ENCODE peak calls at places on chromosomes 12 and 14, in four cellular contexts. N, C, Q and Y are unnamed samples.

GRCh38 chr12:124921200-124922008 is 7.0 kb upstream of the UBC start:
- DNase-seq in N (peak; percentile 78), Q (peak; percentile 96), C (peak; percentile 84), Y (peak; percentile 87)

GRCh38 chr14:62301076-62301475 is 538.9 kb downstream of the SNAPC1 start:
- DNase-seq in C (no peak), N (no peak), Q (no peak), Y (no peak)

GRCh38 chr12:78540621-78541336 is 323.8 kb upstream of the SYT1 start:
- DNase-seq in C (no peak), N (no peak), Q (no peak), Y (no peak)

GRCh38 chr12:55720894-55721444 is 776 bp downstream of the RDH5 start:
- DNase-seq in Q (no peak), C (no peak), N (peak; percentile 96), Y (no peak)

GRCh38 chr14:92728781-92729364 is 19.6 kb downstream of the LGMN start:
- DNase-seq in C (no peak), N (no peak), Q (no peak), Y (no peak)

GRCh38 chr12:89542912-89543592 is 17.2 kb upstream of the POC1B start:
- DNase-seq in N (peak; percentile 69), C (peak; percentile 68), Q (peak; percentile 79), Y (peak; percentile 40)

GRCh38 chr14:45686771-45687170 is 433.8 kb upstream of the MIS18BP1 start:
- DNase-seq in Q (no peak), N (no peak), C (no peak), Y (no peak)

GRCh38 chr12:74317078-74317581 is 220.5 kb upstream of the ATXN7L3B start:
- DNase-seq in C (no peak), Q (peak; percentile 4), N (no peak), Y (no peak)

GRCh38 chr12:81668475-81668874 is 90.7 kb downstream of the PPFIA2 start:
- DNase-seq in Q (no peak), C (no peak), N (no peak), Y (no peak)

DNA sequence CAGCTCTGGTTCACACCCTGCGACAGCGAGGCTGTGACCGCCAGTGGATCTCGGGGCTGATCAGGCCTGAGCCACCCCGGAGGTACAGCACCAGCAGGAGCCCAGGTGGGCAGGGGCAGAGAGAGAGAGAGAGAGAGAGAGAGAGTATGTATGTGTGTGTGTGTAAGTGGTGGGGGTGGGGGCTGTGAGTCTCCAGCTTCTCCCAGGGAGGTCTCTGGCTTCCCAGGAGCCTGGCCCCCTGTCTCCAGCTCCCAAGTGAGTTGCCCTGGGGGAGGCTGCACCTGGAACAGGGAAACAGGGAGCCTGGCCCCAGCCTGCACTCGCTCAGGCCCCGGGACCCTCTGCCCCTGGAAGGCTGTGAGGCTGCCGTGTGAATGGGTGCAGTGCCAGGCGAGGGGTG is 2.0 kb downstream of the C14orf180 start:
- DNase-seq in N (no peak), Q (no peak), C (no peak), Y (no peak)
- H3K4me1 ChIP-seq in N (no peaks in the 10 kb centered on the region), Q (no peaks in the 10 kb centered on the region), C (no peaks in the 10 kb centered on the region), Y (no peaks in the 10 kb centered on the region)

DNA sequence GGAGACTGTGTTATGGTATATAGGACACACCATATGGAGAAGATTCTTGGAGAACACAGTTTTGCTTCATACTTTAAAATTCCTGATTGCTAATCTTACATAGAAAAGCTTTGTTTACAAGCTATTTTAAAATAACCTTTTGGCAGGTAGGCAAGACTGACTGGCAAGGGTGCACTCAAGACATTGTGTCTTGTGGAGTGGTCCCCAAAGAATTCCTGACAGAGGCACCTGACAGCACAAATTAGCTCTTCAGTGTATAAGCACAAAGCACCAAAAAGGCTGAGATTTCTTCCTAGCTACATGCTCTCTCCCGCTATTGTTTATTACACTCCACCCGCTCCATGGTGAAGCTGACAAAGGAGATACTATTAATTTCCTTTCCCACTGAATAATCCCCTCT is 139.3 kb downstream of the MON2 start:
- DNase-seq in C (no peak), N (no peak), Q (no peak), Y (no peak)
- H3K4me3 ChIP-seq in C (no peak overlapping the region), N (no peak overlapping the region), Q (no peak overlapping the region), Y (no peak overlapping the region)

GRCh38 chr12:11797317-11797913 is 147.9 kb downstream of the ETV6 start:
- DNase-seq in Q (no peak), N (no peak), C (no peak), Y (no peak)
- H3K4me1 ChIP-seq in Q (peaks cover 31% of the 10 kb centered on the region), N (no peaks in the 10 kb centered on the region), C (peaks cover 15% of the 10 kb centered on the region), Y (no peaks in the 10 kb centered on the region)

GRCh38 chr12:104292872-104293794 is 10.4 kb upstream of the EID3 start:
- DNase-seq in C (no peak), N (no peak), Q (no peak), Y (no peak)
- H3K4me3 ChIP-seq in C (no peak overlapping the region), N (no peak overlapping the region), Q (no peak overlapping the region), Y (no peak overlapping the region)

GRCh38 chr12:93939641-93940040 is 208.7 kb upstream of the PLXNC1 start:
- DNase-seq in C (no peak), Q (no peak), N (no peak), Y (no peak)

GRCh38 chr12:93944196-93944595 is 204.2 kb upstream of the PLXNC1 start:
- DNase-seq in N (no peak), Q (no peak), C (no peak), Y (no peak)

GRCh38 chr12:93946542-93947150 is 201.7 kb upstream of the PLXNC1 start:
- DNase-seq in N (no peak), C (no peak), Q (no peak), Y (no peak)

GRCh38 chr12:93947486-93947885 is 200.9 kb upstream of the PLXNC1 start:
- DNase-seq in Q (no peak), C (no peak), N (no peak), Y (no peak)

DNA sequence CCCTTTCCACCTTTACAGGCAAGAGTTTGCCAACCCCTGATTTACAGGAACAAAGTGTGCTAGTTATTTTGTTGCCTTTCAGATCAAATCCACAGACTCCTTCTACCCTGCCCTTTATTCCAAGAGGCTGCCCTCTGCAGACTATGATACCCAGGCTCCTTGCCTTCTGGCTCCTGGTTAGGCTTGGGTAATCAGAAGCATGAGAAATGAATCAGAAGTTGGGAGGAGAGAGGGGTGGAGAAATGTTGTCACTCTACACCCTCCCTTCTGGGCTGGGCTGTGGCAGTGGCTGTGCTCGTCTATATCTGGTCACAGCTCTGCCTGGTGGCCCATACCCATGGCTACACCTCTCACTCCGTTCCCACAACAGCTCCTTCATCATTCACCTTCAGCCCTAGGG is 204.6 kb upstream of the PLXNC1 start:
- DNase-seq in C (no peak), Q (no peak), N (peak; percentile 79), Y (no peak)
- H3K4me1 ChIP-seq in C (no peaks in the 10 kb centered on the region), Q (no peaks in the 10 kb centered on the region), N (no peaks in the 10 kb centered on the region), Y (no peaks in the 10 kb centered on the region)

DNA sequence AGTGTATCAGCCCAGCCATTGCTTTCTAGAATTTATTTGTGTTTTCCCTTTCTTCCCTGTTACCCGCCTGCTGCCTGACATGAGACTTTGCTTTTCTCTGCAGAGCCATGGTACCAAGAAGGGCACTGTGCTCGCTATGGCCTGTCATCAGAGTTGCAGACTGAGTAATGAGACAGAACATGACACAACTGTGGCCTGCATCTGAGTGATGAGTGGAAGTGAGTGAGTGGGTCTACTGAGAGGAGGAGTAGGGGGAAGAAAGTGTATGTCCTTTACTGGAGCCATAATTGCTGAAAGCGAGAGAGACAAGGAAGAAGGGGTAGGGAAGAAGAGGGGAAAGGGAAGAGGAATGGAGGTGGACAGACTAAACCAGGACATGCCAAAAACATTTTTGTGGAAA is 2.8 kb downstream of the RILPL1 start:
- DNase-seq in N (no peak), Q (no peak), C (no peak), Y (no peak)
- H3K4me3 ChIP-seq in N (no peak overlapping the region), Q (no peak overlapping the region), C (no peak overlapping the region), Y (no peak overlapping the region)

DNA sequence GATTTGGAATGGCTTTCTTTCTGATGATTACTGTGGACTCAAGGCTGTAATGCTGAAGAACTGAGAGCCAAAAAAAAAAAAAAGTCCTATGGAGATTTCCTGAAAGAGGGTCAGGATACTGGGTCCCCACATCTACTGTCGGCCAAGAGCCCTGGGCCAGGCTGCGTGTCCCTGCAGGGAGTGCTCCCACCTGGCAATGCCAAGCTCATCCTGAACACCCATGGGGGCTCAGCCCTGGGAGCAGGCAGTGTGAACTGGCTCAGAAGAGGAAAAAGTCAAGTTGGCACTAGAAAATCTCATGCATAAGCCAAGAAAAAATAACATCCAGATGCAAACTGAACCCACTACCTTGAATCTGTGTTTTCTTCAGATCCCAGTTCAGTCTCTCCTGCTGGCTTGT is 35.0 kb upstream of the SMOC1 start:
- DNase-seq in N (no peak), Q (no peak), C (no peak), Y (no peak)
- H3K4me1 ChIP-seq in N (no peaks in the 10 kb centered on the region), Q (no peaks in the 10 kb centered on the region), C (no peaks in the 10 kb centered on the region), Y (no peaks in the 10 kb centered on the region)

GRCh38 chr14:24146622-24146977 is 190 bp upstream of the PSME2 start:
- DNase-seq in Q (peak; percentile 97), N (peak; percentile 98), C (peak; percentile 91), Y (peak; percentile 88)

GRCh38 chr14:24145219-24145618 is 1.2 kb downstream of the PSME2 start:
- DNase-seq in N (no peak), C (no peak), Q (no peak), Y (no peak)

GRCh38 chr14:24145700-24146621 is at the start of gene PSME2:
- DNase-seq in C (no peak), N (no peak), Q (peak; percentile 52), Y (peak; percentile 43)

GRCh38 chr14:24143511-24143910 is 2.1 kb upstream of the EMC9 start:
- DNase-seq in N (no peak), Q (no peak), C (no peak), Y (no peak)

DNA sequence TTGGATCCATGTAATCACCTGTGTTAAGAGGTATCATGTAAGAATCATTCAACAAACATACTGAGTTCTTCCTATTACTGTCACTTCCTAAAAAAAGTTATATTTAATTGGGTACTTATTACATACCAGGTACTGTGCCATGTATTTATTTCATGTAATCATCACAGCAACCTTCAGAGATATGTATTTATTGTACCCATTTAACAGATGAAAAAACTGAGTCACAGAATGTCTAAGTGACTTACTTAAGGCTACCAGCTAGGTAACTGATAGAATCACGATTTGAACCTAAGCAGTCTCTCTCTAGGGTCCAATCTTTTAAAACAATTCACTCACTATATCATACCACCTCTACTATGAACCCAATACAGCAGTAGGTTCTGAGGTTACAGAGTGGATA is 2.0 kb downstream of the PSME2 start:
- DNase-seq in N (no peak), C (no peak), Q (no peak), Y (no peak)
- H3K4me3 ChIP-seq in N (no peak overlapping the region), C (no peak overlapping the region), Q (no peak overlapping the region), Y (peak overlapping the region; percentile 13)